ENCODE peak calls at places on chromosomes 6 and 20, in six cellular contexts. G, I, J, F, S and M are unnamed samples.

GRCh38 chr20:41005361-41005729 is 23.3 kb upstream of the TOP1 start:
- DNase-seq in F (peak; percentile 98), I (no peak), S (no peak), G (no peak), J (no peak), M (no peak)

GRCh38 chr6:136696783-136697364 is 95.4 kb downstream of the MAP3K5 start:
- DNase-seq in F (no peak), G (no peak), S (peak; percentile 22), J (no peak), I (no peak), M (no peak)

GRCh38 chr6:109117346-109118035 is 22.2 kb downstream of the CEP57L1 start:
- DNase-seq in G (no peak), S (no peak), F (no peak), J (no peak), I (no peak), M (no peak)

GRCh38 chr20:14865169-14865568 is 527.8 kb upstream of the FLRT3 start:
- DNase-seq in F (no peak), S (no peak), G (no peak), J (no peak), I (no peak), M (no peak)

GRCh38 chr6:50815436-50816114 is 3.1 kb upstream of the TFAP2B start:
- DNase-seq in F (peak; percentile 14), G (no peak), S (no peak), J (no peak), I (no peak), M (no peak)

GRCh38 chr6:69696273-69696672 is 100.5 kb downstream of the LMBRD1 start:
- DNase-seq in F (peak; percentile 5), J (no peak), I (no peak), S (no peak), G (no peak), M (no peak)

GRCh38 chr6:12957321-12958051 is 240.9 kb downstream of the PHACTR1 start:
- DNase-seq in I (no peak), J (peak; percentile 57), G (peak; percentile 52), S (no peak), F (peak; percentile 13), M (peak; percentile 47)

GRCh38 chr6:21846541-21847451 is 253.2 kb downstream of the SOX4 start:
- DNase-seq in J (no peak), S (no peak), F (peak; percentile 37), I (peak; percentile 29), G (peak; percentile 51), M (no peak)

GRCh38 chr6:32110632-32111031 is 1.5 kb upstream of the TNXB start:
- DNase-seq in I (no peak), G (no peak), S (no peak), J (no peak), F (no peak), M (no peak)

GRCh38 chr20:1939270-1939595 is 44.0 kb downstream of the SIRPA start:
- DNase-seq in F (no peak), J (no peak), S (no peak), I (no peak), G (no peak), M (no peak)

GRCh38 chr6:81734500-81735140 is 17.9 kb downstream of the TENT5A start:
- DNase-seq in J (no peak), S (peak; percentile 43), F (no peak), I (no peak), G (no peak), M (no peak)

GRCh38 chr6:33828764-33829731 is 25.2 kb upstream of the MLN start:
- DNase-seq in S (no peak), G (no peak), I (no peak), F (no peak), J (no peak), M (peak; percentile 85)

GRCh38 chr20:11919046-11919445 is 1.4 kb downstream of the BTBD3 start:
- DNase-seq in G (no peak), S (no peak), F (peak; percentile 47), I (no peak), J (no peak), M (no peak)

GRCh38 chr20:34715384-34715783 is 11.2 kb downstream of the TP53INP2 start:
- DNase-seq in I (no peak), G (no peak), J (no peak), S (no peak), F (peak; percentile 4), M (no peak)

GRCh38 chr20:38446441-38447209 is 11.5 kb upstream of the SNHG17 start:
- DNase-seq in J (peak; percentile 97), S (peak; percentile 92), G (peak; percentile 91), I (peak; percentile 83), F (peak; percentile 94), M (peak; percentile 95)
- H3K4ac ChIP-seq in J (peak overlapping the region; percentile 34), S (peak overlapping the region; percentile 97), G (no peak overlapping the region), I (no peak overlapping the region), F (peak overlapping the region; percentile 92), M (peak overlapping the region; percentile 92)

DNA sequence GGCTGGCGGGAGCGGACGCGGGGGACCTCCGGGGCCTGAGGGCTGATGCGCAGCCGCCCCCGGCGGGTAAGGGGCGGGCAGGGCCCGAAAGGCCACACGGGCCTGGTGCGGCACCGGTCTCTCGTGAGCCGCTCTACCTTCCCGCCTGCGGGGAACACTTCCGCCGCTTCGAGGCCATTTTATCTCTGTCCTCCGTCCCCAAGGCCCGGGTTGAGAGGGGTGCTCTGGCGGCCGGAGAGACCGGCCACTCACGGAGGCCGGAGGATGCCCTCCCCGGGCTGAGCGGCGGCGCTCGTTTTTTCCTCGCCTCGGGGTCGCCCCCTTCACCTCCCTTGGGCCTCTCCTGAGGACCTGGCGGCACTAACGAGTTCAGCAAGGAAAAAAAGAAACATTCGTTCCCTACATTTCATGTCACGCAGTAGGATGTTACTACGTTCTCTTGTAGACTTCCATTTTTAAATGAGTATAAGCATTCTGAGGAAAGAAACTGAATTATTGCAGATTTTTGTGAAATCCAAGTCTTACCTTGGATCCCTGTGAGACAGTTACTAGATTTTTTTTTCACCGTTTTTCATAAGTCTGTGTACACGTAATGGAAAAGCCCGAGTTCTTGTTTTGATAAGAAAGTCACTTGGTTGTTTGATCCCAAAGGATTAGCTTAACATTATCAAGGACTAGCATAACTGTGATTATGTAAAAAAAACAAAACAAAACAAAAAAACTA is 573 bp downstream of the WTAP start:
- DNase-seq in F (no peak), I (peak; percentile 38), S (no peak), G (no peak), J (no peak), M (peak; percentile 70)
- H3K4ac ChIP-seq in F (peak overlapping the region; percentile 59), I (peak overlapping the region; percentile 37), S (peak overlapping the region; percentile 98), G (no peak overlapping the region), J (no peak overlapping the region), M (peak overlapping the region; percentile 95)

GRCh38 chr6:5260111-5260620 is 584 bp downstream of the LYRM4 start:
- DNase-seq in I (no peak), J (no peak), G (peak; percentile 79), S (peak; percentile 60), F (peak; percentile 39), M (peak; percentile 81)

GRCh38 chr6:5259428-5259827 is 1.3 kb downstream of the LYRM4 start:
- DNase-seq in F (no peak), S (no peak), G (no peak), I (no peak), J (no peak), M (no peak)

GRCh38 chr6:5257400-5257799 is 3.4 kb downstream of the LYRM4 start:
- DNase-seq in I (no peak), J (no peak), G (no peak), S (no peak), F (no peak), M (no peak)

GRCh38 chr6:5261545-5262109 is 314 bp downstream of the FARS2 start:
- DNase-seq in G (no peak), J (no peak), I (no peak), F (no peak), S (no peak), M (no peak)

DNA sequence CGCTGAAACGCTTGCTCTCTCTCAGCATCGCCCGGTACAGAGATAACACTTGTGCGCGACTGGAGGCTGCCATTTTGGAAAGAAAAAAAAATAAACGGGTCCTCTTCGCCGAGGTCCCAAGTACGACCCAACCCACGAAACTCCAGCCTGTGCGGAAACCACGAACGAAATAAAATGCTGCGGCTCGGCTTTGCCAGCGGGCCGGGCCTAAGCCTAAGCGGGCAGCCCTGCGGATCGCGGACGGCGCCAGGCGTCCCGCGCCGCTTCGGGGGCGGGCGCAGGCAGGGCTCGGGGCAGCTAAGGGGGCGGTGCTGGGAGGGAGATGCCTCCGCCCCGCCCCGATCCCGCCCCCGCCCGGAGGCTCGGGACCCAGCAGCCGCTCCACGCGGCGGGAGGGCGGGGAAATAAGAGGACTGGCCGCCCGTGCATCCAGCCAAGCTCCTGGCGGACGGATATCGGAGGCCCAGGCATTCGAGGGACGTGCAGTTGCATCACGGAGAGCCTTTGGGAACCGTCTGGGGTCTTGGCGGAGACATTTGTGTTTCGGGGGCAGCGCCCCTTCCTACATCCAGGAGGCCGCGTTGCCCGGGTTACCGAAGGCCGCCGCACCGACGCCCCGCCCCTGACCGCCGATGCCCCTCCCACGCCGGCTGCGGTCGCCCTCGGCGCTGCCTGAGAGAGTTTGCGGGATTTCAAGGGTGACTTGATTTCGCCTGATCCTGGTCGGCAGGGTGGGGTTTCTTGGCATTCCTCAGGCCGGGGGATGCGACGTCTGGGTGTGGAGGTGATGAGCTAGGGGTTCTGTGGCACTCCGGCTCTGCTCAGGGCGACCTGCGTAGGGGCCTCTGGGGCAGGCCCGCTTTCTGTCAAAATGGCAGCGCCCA is at the start of the genes FARS2 and LYRM4:
- DNase-seq in I (peak; percentile 89), F (peak; percentile 73), G (peak; percentile 93), S (peak; percentile 85), J (peak; percentile 96), M (peak; percentile 93)
- H3K4ac ChIP-seq in I (no peak within 1 kb of the TSS), F (peak within 1 kb of the TSS; percentile 98), G (no peak within 1 kb of the TSS), S (peak within 1 kb of the TSS; percentile 61), J (peak within 1 kb of the TSS; percentile 73), M (peak within 1 kb of the TSS; percentile 92)

GRCh38 chr6:3868544-3868943 is 19.4 kb downstream of the FAM50B start:
- DNase-seq in J (no peak), S (no peak), G (no peak), F (peak; percentile 28), I (no peak), M (no peak)
- H3K4ac ChIP-seq in J (no peak overlapping the region), S (no peak overlapping the region), G (no peak overlapping the region), F (no peak overlapping the region), I (no peak overlapping the region), M (no peak overlapping the region)